ENCODE peak calls at places on chromosomes 13 and 19, in nine cellular contexts. U, H, T, Z, C, A, W, N and G are unnamed samples. For H3K27me3 and H3K4me1, the result is how much of the 10 kb centered on the place peaks cover.

GRCh38 chr13:44667950-44668349 is 91.8 kb upstream of the TSC22D1 start:
- DNase-seq in C (peak), H (no peak), A (no peak), N (no peak), W (no peak), Z (no peak), T (no peak), U (no peak), G (no peak)

GRCh38 chr19:12843999-12844732 is 5.9 kb downstream of the MAST1 start:
- DNase-seq in T (no peak), N (no peak), H (no peak), C (no peak), U (no peak), Z (no peak), A (no peak), W (no peak), G (no peak)

GRCh38 chr19:11435833-11436313 is 438 bp downstream of the PRKCSH start:
- DNase-seq in A (no peak), H (no peak), W (no peak), N (peak), T (no peak), Z (no peak), U (peak), C (peak), G (no peak)

GRCh38 chr19:50432221-50432626 is 468 bp upstream of the MYBPC2 start:
- DNase-seq in T (no peak), Z (no peak), C (no peak), A (no peak), N (no peak), H (peak), U (no peak), W (no peak), G (no peak)

GRCh38 chr13:110328509-110328908 is 21.4 kb downstream of the COL4A2 start:
- DNase-seq in Z (no peak), T (no peak), C (no peak), A (no peak), W (no peak), U (no peak), H (no peak), N (no peak), G (no peak)

GRCh38 chr13:29954082-29955043 is 103.9 kb upstream of the UBL3 start:
- DNase-seq in N (peak), W (peak), T (no peak), C (no peak), Z (no peak), U (no peak), A (peak), H (no peak), G (no peak)

GRCh38 chr19:14398563-14398962 is 17.3 kb downstream of the ADGRE5 start:
- DNase-seq in W (no peak), N (no peak), H (no peak), U (no peak), Z (no peak), A (no peak), C (no peak), T (no peak), G (no peak)

GRCh38 chr13:38321654-38322053 is 28.0 kb upstream of the UFM1 start:
- DNase-seq in Z (no peak), H (no peak), U (no peak), A (no peak), C (no peak), N (no peak), T (no peak), W (no peak), G (no peak)

GRCh38 chr19:32526895-32527294 is 54.1 kb upstream of the PDCD5 start:
- DNase-seq in W (no peak), C (no peak), Z (no peak), H (no peak), N (no peak), A (no peak), U (no peak), T (no peak), G (no peak)

GRCh38 chr19:6273701-6274601 is 5.8 kb downstream of the MLLT1 start:
- DNase-seq in Z (peak), H (no peak), C (peak), A (no peak), N (peak), T (peak), W (peak), U (peak), G (peak)

GRCh38 chr19:18685597-18686164 is 2.2 kb downstream of the CRTC1 start:
- DNase-seq in N (no peak), H (no peak), C (peak), A (no peak), W (no peak), T (no peak), U (no peak), Z (no peak), G (no peak)

GRCh38 chr19:51296331-51297093 is 14.9 kb upstream of the IGLON5 start:
- DNase-seq in W (no peak), Z (peak), N (no peak), T (no peak), C (no peak), A (no peak), H (no peak), U (no peak), G (no peak)

GRCh38 chr13:35927554-35927953 is 203.6 kb downstream of the DCLK1 start:
- DNase-seq in A (no peak), Z (no peak), C (peak), U (no peak), H (peak), W (no peak), N (no peak), T (no peak), G (no peak)

GRCh38 chr19:6806488-6806887 is 34.0 kb downstream of the VAV1 start:
- DNase-seq in W (no peak), N (no peak), A (no peak), U (no peak), C (no peak), T (no peak), Z (peak), H (peak), G (no peak)

GRCh38 chr13:100235311-100235901 is 146.5 kb downstream of the PCCA start:
- DNase-seq in Z (no peak), A (peak), N (no peak), W (no peak), C (peak), H (peak), T (no peak), U (no peak), G (peak)

GRCh38 chr13:81487151-81487550 is 1146.2 kb upstream of the SPRY2 start:
- DNase-seq in N (no peak), H (peak), W (no peak), T (no peak), A (no peak), Z (peak), U (no peak), C (no peak), G (no peak)

GRCh38 chr13:102901615-102902305 is 55.9 kb downstream of the ERCC5 start:
- DNase-seq in N (no peak), A (no peak), W (no peak), T (no peak), C (no peak), H (no peak), U (no peak), Z (no peak), G (no peak)

GRCh38 chr13:66635526-66635925 is 594.6 kb downstream of the PCDH9 start:
- DNase-seq in N (no peak), W (no peak), C (peak), T (no peak), H (no peak), A (no peak), U (no peak), Z (no peak), G (no peak)

GRCh38 chr13:110953833-110954532 is 39.1 kb upstream of the ANKRD10 start:
- DNase-seq in A (no peak), C (no peak), W (no peak), U (no peak), Z (no peak), H (no peak), N (no peak), T (no peak), G (no peak)

GRCh38 chr19:53982611-53983010 is 8.8 kb upstream of the CACNG6 start:
- DNase-seq in H (peak), U (no peak), W (peak), C (peak), T (no peak), A (no peak), Z (peak), N (no peak), G (no peak)

GRCh38 chr13:40452741-40453665 is 213.4 kb downstream of the FOXO1 start:
- DNase-seq in A (no peak), H (no peak), T (no peak), N (no peak), W (no peak), Z (no peak), U (no peak), C (peak), G (no peak)
- H3K27ac ChIP-seq in A (no peak), H (no peak), T (peak), N (no peak), W (no peak), Z (no peak), U (no peak), C (no peak), G (no peak)

GRCh38 chr19:1742989-1743696 is 10.2 kb upstream of the ONECUT3 start:
- DNase-seq in C (no peak), N (no peak), H (no peak), Z (no peak), W (no peak), U (no peak), T (no peak), A (no peak), G (no peak)

GRCh38 chr19:1746401-1747284 is 6.7 kb upstream of the ONECUT3 start:
- DNase-seq in H (peak), T (no peak), A (no peak), Z (no peak), U (no peak), W (no peak), N (no peak), C (no peak), G (no peak)

GRCh38 chr19:1744133-1744665 is 9.1 kb upstream of the ONECUT3 start:
- DNase-seq in Z (no peak), N (no peak), H (no peak), T (no peak), W (no peak), U (no peak), A (no peak), C (no peak), G (no peak)

GRCh38 chr19:1745589-1746031 is 7.7 kb upstream of the ONECUT3 start:
- DNase-seq in N (no peak), C (no peak), H (peak), W (no peak), U (no peak), T (no peak), Z (no peak), A (no peak), G (no peak)

DNA sequence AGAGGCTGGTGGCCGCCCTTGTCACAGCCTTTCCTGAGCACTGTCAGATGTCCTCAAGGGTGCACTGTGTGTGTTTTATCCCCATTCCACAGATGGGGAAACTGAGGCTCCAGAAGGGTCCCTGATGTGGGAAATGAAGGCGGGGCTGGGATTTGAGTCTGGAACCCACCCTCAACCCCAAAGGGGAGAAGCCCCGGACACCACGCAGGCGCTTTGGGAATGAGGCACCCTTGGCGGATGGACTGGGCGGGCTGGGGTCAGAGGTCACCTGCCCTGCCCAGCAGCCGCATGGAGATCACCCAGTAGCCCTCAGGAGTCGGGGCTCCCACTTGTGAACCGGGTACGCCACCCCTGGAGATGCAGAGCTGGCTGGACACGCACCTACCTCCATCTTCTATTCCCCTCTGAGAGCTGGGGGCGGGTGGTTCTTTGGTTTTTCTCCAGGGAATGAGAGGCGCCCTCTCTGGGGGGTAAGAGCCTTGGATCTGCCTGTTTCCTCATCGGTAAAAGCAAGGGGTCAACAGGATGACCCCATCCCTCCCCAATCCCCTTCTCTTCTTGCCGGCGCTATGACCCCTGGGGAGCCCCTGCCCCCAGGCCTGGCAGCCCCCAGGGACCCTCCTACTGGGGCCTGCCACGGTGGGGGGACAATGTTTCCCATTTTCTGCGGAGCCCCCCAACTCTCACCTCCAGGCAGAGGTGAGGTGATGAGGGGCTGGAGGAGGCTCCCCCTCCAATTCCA is 8.3 kb upstream of the ONECUT3 start:
- DNase-seq in H (no peak), W (no peak), A (no peak), N (no peak), T (no peak), Z (no peak), U (no peak), C (no peak), G (no peak)
- H3K27me3 ChIP-seq in H (half or more), W (half or more), A (under half), N (half or more), T (half or more), Z (under half), U (under half), C (under half), G (half or more)

DNA sequence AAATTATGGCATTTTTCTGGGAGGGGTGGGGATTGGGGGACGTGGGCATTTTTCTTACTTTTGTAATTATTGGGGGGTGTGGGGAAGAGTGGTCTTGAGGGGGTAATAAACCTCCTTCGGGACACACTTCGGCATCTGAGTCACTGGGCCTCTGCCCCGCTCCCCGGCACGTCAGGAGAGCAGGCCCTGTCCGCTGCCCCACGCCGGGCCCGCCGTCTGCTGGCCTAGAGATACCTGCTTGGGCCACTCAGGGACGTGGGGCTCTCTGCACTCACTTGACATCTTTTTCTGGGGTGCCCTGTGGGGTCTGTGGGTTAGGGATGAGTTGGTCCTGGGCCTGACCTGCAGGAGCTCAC is 3.5 kb upstream of the FTL start:
- DNase-seq in T (no peak), A (no peak), W (no peak), N (no peak), Z (no peak), H (no peak), U (no peak), C (no peak), G (no peak)
- H3K4me1 ChIP-seq in T (under half), A (under half), W (under half), N (under half), Z (under half), H (under half), U (under half), C (under half), G (under half)

DNA sequence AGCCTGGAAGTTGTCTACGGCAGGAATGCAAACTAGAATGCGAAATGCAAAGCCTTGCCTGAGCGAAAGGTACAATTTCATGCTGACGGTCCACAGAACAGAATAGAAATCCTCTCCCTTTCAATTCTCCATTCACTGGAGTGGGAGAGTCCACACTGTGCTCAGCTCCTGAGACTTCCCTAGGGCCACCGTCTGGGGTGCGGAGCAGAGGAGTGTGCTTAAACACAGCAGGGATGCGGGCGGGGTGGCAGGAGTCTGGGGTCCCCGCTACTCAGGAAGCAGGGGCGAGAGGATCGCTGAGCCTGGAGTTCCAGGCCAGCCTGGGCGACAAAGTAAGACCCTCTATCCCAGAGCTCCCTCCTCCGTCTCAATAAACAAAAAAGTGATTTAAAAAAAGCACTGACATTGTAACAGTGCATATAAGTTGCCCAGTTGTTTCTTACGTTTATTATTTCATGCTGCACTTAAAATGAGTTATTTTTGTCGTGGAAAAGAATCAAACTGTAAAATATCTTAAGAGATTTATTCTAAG is 614 bp upstream of the ZNF816 start:
- DNase-seq in H (peak), U (peak), C (no peak), W (no peak), T (no peak), N (peak), Z (peak), A (no peak), G (no peak)
- H3K27ac ChIP-seq in H (peak), U (peak), C (no peak), W (peak), T (peak), N (peak), Z (peak), A (peak), G (peak)

DNA sequence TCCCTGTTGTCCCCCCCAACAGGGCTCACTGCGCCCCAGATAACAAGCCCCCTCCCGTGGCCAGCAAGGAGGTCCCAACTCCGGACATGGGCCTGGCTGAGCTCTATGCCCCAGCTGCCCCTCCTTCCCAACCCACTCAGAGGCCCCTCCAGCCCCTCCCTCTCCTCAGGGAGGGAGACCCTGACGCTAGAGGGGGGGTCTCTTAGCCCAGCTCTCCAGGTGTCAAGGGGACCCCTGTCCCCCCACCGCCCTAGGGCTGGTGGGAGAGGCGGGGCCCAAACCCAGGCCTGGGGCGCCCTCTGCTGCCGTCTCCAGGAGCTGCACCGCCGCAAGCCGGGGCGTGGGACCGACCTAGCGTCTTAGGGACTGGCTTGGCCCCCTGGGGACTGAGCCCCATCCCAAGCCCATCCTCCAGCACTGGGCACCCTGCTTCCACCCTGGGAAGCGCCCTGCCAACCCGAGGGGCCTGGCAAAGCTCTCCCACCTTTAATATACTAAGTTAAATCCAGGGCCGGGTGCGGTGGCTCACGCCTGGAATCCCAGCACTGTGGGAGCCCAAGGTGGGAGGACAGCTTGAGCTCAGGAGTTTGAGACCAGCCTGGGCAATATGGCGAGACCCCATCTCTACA is 1.4 kb downstream of the GRIN3B start:
- DNase-seq in N (peak), U (peak), C (no peak), Z (peak), H (peak), T (peak), W (peak), A (peak), G (no peak)
- H3K27me3 ChIP-seq in N (under half), U (under half), C (under half), Z (under half), H (under half), T (half or more), W (half or more), A (under half), G (half or more)

GRCh38 chr19:46350758-46351159 is 3.9 kb downstream of the PPP5C start:
- DNase-seq in C (no peak), T (no peak), W (no peak), U (no peak), N (peak), A (no peak), H (no peak), Z (no peak), G (no peak)

GRCh38 chr19:46353730-46354528 is 7.0 kb downstream of the PPP5C start:
- DNase-seq in C (no peak), H (no peak), W (no peak), T (no peak), Z (no peak), U (no peak), A (no peak), N (no peak), G (no peak)

GRCh38 chr19:46350029-46350757 is 3.3 kb downstream of the PPP5C start:
- DNase-seq in H (no peak), C (no peak), A (no peak), T (no peak), W (no peak), N (no peak), Z (no peak), U (no peak), G (no peak)

GRCh38 chr19:46349311-46349993 is 2.6 kb downstream of the PPP5C start:
- DNase-seq in N (no peak), H (no peak), A (no peak), Z (no peak), W (peak), C (no peak), U (no peak), T (no peak), G (no peak)

GRCh38 chr19:46351241-46352041 is 4.6 kb downstream of the PPP5C start:
- DNase-seq in W (peak), T (no peak), A (peak), H (peak), N (peak), Z (no peak), C (peak), U (peak), G (no peak)
- H3K4me1 ChIP-seq in W (under half), T (under half), A (under half), H (under half), N (half or more), Z (under half), C (under half), U (under half), G (under half)

DNA sequence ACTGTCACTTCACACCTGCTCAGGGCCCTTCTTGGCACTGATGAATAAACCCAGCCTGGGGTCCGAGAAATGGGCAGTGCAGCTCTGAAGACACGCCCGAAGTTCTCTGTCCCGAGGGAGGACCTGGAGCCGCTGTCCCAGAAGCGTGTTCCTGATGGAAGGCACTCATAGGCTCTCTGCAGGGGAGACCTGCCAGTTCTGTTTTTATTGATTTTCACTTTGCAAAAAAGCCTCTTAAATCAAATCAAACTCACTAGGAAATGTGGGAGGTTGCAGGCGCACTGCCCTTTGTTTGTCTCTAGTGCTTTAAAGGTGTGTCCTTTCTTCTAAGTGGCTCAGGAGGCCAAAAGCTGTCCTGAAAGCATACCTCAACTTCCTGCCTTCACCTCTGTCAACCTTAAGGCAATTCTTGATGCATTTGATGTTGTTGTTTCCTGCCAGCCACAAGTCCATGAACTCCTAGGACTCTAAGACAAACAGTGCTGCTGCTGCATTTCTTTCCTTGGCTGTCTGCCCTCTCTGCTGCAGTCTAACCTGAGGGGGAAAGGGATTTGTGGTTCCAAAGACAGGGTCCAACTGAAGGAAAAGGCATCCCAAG is 663.2 kb downstream of the UQCRFS1 start:
- DNase-seq in U (no peak), N (no peak), T (no peak), Z (no peak), H (no peak), A (no peak), C (no peak), W (no peak), G (no peak)
- H3K27ac ChIP-seq in U (no peak), N (no peak), T (no peak), Z (no peak), H (no peak), A (no peak), C (no peak), W (no peak), G (no peak)